ENCODE peak calls at places on chromosomes 12 and 14, in four cellular contexts. One of them, this sample, is unnamed.

GRCh38 chr12:7114008-7114407 is 5.0 kb upstream of the C1RL start:
- DNase-seq in thoracic aorta: no peak
- DNase-seq in pancreas: no peak
- DNase-seq in lung: no peak
- DNase-seq in this sample: no peak

GRCh38 chr14:35050652-35051051 is 4.6 kb downstream of the FAM177A1 start:
- DNase-seq in pancreas: no peak
- DNase-seq in lung: no peak
- DNase-seq in thoracic aorta: no peak
- DNase-seq in this sample: peak; percentile 83

GRCh38 chr14:50736932-50737419 is 68.9 kb upstream of the SAV1 start:
- DNase-seq in lung: no peak
- DNase-seq in pancreas: no peak
- DNase-seq in thoracic aorta: no peak
- DNase-seq in this sample: no peak

GRCh38 chr14:102824832-102825231 is 47.6 kb downstream of the TRAF3 start:
- DNase-seq in pancreas: no peak
- DNase-seq in lung: no peak
- DNase-seq in thoracic aorta: no peak
- DNase-seq in this sample: peak; percentile 49

GRCh38 chr14:49505026-49505766 is 81.0 kb downstream of the RPS29 start:
- DNase-seq in thoracic aorta: no peak
- DNase-seq in lung: no peak
- DNase-seq in pancreas: no peak
- DNase-seq in this sample: no peak

GRCh38 chr14:71471604-71472003 is 460.6 kb upstream of the RGS6 start:
- DNase-seq in lung: no peak
- DNase-seq in thoracic aorta: no peak
- DNase-seq in pancreas: no peak
- DNase-seq in this sample: no peak

GRCh38 chr12:66633676-66634075 is 45.2 kb downstream of the GRIP1 start:
- DNase-seq in thoracic aorta: no peak
- DNase-seq in pancreas: no peak
- DNase-seq in lung: peak; percentile 38
- DNase-seq in this sample: peak; percentile 13

GRCh38 chr14:49946320-49947141 is 53.6 kb downstream of the ARF6 start:
- DNase-seq in pancreas: no peak
- DNase-seq in thoracic aorta: no peak
- DNase-seq in lung: no peak
- DNase-seq in this sample: peak; percentile 74

GRCh38 chr12:16325426-16325825 is 22.0 kb upstream of the MGST1 start:
- DNase-seq in lung: no peak
- DNase-seq in thoracic aorta: no peak
- DNase-seq in pancreas: no peak
- DNase-seq in this sample: no peak

GRCh38 chr12:7160183-7160582 is 29.3 kb upstream of the PEX5 start:
- DNase-seq in pancreas: no peak
- DNase-seq in thoracic aorta: no peak
- DNase-seq in lung: no peak
- DNase-seq in this sample: no peak

GRCh38 chr14:65833256-65833880 is 420.8 kb downstream of the FUT8 start:
- DNase-seq in thoracic aorta: no peak
- DNase-seq in pancreas: no peak
- DNase-seq in lung: no peak
- DNase-seq in this sample: no peak

GRCh38 chr12:10101042-10101579 is 2.3 kb upstream of the CLEC1A start:
- DNase-seq in thoracic aorta: no peak
- DNase-seq in lung: no peak
- DNase-seq in pancreas: no peak
- DNase-seq in this sample: no peak

GRCh38 chr12:10191865-10192264 is 13.0 kb downstream of the TMEM52B start:
- DNase-seq in thoracic aorta: no peak
- DNase-seq in pancreas: no peak
- DNase-seq in lung: no peak
- DNase-seq in this sample: peak; percentile 11

GRCh38 chr14:53152909-53153701 is at the start of gene DDHD1:
- DNase-seq in thoracic aorta: peak; percentile 9
- DNase-seq in pancreas: peak; percentile 87
- DNase-seq in lung: peak; percentile 70
- DNase-seq in this sample: peak; percentile 60

GRCh38 chr12:123723011-123723410 is 10.9 kb downstream of the ATP6V0A2 start:
- DNase-seq in pancreas: no peak
- DNase-seq in thoracic aorta: no peak
- DNase-seq in lung: no peak
- DNase-seq in this sample: no peak

GRCh38 chr12:120106151-120106550 is 10.4 kb downstream of the RAB35 start:
- DNase-seq in lung: no peak
- DNase-seq in pancreas: no peak
- DNase-seq in thoracic aorta: no peak
- DNase-seq in this sample: no peak

GRCh38 chr12:16606936-16607335 is 974 bp upstream of the LMO3 start:
- DNase-seq in thoracic aorta: no peak
- DNase-seq in lung: no peak
- DNase-seq in pancreas: no peak
- DNase-seq in this sample: no peak

GRCh38 chr12:11978985-11979384 is 91.8 kb upstream of the BCL2L14 start:
- DNase-seq in pancreas: no peak
- DNase-seq in thoracic aorta: no peak
- DNase-seq in lung: no peak
- DNase-seq in this sample: no peak

GRCh38 chr12:33588082-33588712 is 148.6 kb upstream of the SYT10 start:
- DNase-seq in thoracic aorta: no peak
- DNase-seq in pancreas: no peak
- DNase-seq in lung: peak; percentile 29
- DNase-seq in this sample: peak; percentile 93

GRCh38 chr14:93643676-93644075 is 144.6 kb downstream of the PRIMA1 start:
- DNase-seq in thoracic aorta: no peak
- DNase-seq in pancreas: no peak
- DNase-seq in lung: no peak
- DNase-seq in this sample: no peak

GRCh38 chr12:42766754-42767153 is 177.2 kb upstream of the PRICKLE1 start:
- DNase-seq in lung: no peak
- DNase-seq in pancreas: no peak
- DNase-seq in thoracic aorta: no peak
- DNase-seq in this sample: no peak

GRCh38 chr14:51094282-51094821 is 553 bp downstream of the TRIM9 start:
- DNase-seq in pancreas: peak; percentile 81
- DNase-seq in thoracic aorta: no peak
- DNase-seq in lung: no peak
- DNase-seq in this sample: no peak

GRCh38 chr12:84911331-84912190 is 1.0 kb downstream of the SLC6A15 start:
- DNase-seq in thoracic aorta: no peak
- DNase-seq in lung: no peak
- DNase-seq in pancreas: peak; percentile 30
- DNase-seq in this sample: peak; percentile 86

GRCh38 chr14:60079723-60080122 is 12.0 kb upstream of the PCNX4 start:
- DNase-seq in thoracic aorta: no peak
- DNase-seq in pancreas: no peak
- DNase-seq in lung: no peak
- DNase-seq in this sample: no peak
- TF ChIP-seq CTCF in thoracic aorta: no peak
- TF ChIP-seq CTCF in pancreas: no peak
- TF ChIP-seq CTCF in lung: no peak
- TF ChIP-seq CTCF in this sample: peak; percentile 26

DNA sequence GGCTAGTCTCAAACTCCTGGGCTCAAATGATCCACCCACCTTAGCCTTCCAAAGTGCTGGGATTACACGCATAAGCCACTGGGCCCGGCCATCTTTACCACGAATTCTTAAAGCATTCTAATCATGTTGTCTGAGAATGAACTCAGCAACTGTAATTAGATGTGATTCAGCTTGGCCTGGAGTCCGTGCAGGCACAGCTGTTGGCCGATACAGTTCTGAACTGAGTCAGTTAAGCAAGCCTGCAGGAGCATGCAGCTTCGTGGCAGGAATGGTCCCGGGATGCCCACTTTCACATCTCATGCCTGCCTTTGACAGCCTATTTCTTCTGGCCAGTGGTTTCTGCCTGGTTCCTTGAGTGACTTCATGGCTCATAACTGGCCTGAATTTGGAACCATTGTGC is 194.1 kb downstream of the ANO6 start:
- DNase-seq in pancreas: no peak
- DNase-seq in lung: no peak
- DNase-seq in thoracic aorta: no peak
- DNase-seq in this sample: peak; percentile 13
- H3K4me3 ChIP-seq in pancreas: no peak overlapping the region
- H3K4me3 ChIP-seq in lung: no peak overlapping the region
- H3K4me3 ChIP-seq in thoracic aorta: no peak overlapping the region
- H3K4me3 ChIP-seq in this sample: no peak overlapping the region

DNA sequence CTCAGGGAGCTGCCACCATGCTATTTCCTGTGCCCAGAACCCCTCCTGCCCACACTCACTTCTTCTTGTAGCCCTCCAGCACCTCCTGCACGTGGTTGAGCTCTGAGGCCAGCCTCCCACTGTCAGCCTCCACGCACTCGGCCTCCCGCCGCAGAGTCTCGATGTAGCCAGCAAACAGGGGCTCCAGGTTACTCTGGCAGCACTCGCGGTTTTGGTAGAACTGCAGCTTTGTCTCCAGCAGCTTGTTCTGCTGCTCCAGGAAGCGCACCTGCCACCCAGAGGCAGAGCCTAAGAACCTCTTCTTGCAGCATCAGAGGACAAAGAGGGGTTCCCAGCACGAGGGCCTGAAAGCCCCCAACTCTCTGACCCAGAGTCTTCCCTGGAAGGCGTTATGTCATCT is 2.1 kb downstream of the KRT83 start:
- DNase-seq in pancreas: no peak
- DNase-seq in thoracic aorta: no peak
- DNase-seq in lung: no peak
- DNase-seq in this sample: no peak
- TF ChIP-seq CTCF in pancreas: no peak
- TF ChIP-seq CTCF in thoracic aorta: no peak
- TF ChIP-seq CTCF in lung: no peak
- TF ChIP-seq CTCF in this sample: no peak

GRCh38 chr14:101823511-101824120 is 62.1 kb downstream of the PPP2R5C start:
- DNase-seq in lung: no peak
- DNase-seq in thoracic aorta: no peak
- DNase-seq in pancreas: no peak
- DNase-seq in this sample: no peak
- H3K4me3 ChIP-seq in lung: no peak overlapping the region
- H3K4me3 ChIP-seq in thoracic aorta: peak overlapping the region; percentile 53
- H3K4me3 ChIP-seq in pancreas: no peak overlapping the region
- H3K4me3 ChIP-seq in this sample: no peak overlapping the region

GRCh38 chr14:99190696-99191662 is 81.0 kb downstream of the BCL11B start:
- DNase-seq in lung: no peak
- DNase-seq in pancreas: no peak
- DNase-seq in thoracic aorta: no peak
- DNase-seq in this sample: no peak
- TF ChIP-seq CTCF in lung: no peak
- TF ChIP-seq CTCF in pancreas: no peak
- TF ChIP-seq CTCF in thoracic aorta: no peak
- TF ChIP-seq CTCF in this sample: no peak

GRCh38 chr14:104119119-104119699 is 19.2 kb upstream of the KIF26A start:
- DNase-seq in lung: no peak
- DNase-seq in pancreas: peak; percentile 50
- DNase-seq in thoracic aorta: no peak
- DNase-seq in this sample: no peak

GRCh38 chr14:104115691-104116543 is 22.5 kb upstream of the KIF26A start:
- DNase-seq in lung: peak; percentile 58
- DNase-seq in thoracic aorta: no peak
- DNase-seq in pancreas: peak; percentile 82
- DNase-seq in this sample: no peak

GRCh38 chr14:104118006-104118844 is 20.2 kb upstream of the KIF26A start:
- DNase-seq in pancreas: peak; percentile 76
- DNase-seq in thoracic aorta: no peak
- DNase-seq in lung: no peak
- DNase-seq in this sample: no peak

GRCh38 chr14:104116544-104117340 is 21.6 kb upstream of the KIF26A start:
- DNase-seq in pancreas: peak; percentile 72
- DNase-seq in thoracic aorta: no peak
- DNase-seq in lung: peak; percentile 63
- DNase-seq in this sample: no peak

DNA sequence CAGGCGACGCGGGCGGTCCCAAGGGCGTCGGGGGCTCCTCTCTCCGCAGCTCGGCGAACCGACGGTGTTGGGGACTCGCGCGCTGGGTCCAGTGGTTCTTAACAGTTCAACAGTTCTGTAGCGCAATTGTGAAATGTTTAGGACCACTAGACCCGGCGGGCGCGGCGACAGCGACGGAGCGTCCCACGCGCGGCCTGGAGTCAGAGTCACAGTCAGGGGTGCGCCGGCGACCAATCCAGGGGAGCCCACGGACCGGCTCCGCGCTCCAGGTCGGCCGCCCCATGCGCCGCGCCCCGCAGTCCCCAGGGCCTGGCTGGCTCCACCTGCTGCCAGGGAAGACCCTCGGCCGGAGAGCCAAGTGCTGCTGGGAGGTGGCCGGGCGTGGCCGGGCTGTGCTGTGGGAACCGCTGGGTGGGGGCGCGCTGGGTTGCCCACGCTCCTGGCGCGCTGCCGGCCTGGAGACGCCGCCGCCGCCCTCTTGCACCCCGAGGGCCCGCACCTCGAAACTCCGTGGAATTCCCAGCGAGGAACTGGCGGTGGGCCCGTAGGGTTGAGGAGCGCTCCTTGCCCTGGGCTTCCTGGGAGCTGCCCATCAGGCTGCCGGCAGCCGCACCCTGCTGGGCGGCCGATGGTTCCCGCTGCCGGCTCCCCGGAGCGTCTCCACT is 20.9 kb upstream of the KIF26A start:
- DNase-seq in lung: no peak
- DNase-seq in pancreas: no peak
- DNase-seq in thoracic aorta: no peak
- DNase-seq in this sample: no peak
- H3K4me3 ChIP-seq in lung: peak overlapping the region; percentile 30
- H3K4me3 ChIP-seq in pancreas: peak overlapping the region; percentile 26
- H3K4me3 ChIP-seq in thoracic aorta: peak overlapping the region; percentile 64
- H3K4me3 ChIP-seq in this sample: no peak overlapping the region

DNA sequence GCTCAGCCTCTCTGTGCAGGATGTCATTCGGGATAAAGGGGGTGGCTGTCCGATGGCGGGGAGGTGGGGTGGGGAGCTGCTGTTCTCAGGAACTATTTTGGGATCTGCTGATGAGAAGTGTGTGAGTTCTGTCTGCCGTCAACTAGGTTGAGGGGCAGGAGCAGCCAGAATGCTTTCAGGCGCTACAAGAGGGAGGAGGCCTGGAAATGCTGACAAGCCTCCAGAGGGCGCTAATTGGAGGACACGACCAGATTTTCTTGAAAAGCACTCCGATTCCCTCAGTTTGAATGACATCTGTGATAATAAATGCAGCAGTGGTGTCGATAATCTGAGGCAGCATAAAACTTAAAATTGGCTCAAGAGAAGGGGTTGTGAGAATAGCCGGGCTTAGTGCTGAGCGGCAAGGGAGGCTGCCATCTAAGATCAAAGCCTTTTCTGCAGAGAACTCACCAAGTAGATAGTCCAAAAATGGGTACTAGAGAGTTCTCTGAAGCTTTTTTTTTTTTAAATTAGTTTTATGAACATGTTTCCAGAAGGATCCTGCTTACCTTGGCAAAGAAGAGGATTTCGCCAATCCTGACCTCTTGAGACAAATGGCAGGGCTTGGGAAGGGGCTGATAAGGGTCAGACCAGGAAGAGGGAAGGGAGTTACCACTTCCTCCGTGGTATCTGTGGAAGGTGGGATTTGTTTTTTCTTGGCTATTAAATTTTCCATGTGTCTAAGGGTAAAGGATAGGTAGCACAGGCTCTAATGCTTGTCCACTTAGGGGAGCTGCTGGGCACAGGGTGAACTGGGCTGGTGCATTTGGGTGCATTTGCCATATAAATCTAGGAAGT is 94.4 kb downstream of the CRACR2A start:
- DNase-seq in thoracic aorta: no peak
- DNase-seq in lung: no peak
- DNase-seq in pancreas: peak; percentile 30
- DNase-seq in this sample: peak; percentile 59
- TF ChIP-seq CTCF in thoracic aorta: no peak
- TF ChIP-seq CTCF in lung: no peak
- TF ChIP-seq CTCF in pancreas: no peak
- TF ChIP-seq CTCF in this sample: peak; percentile 71